ENCODE peak calls at places on chromosomes 4 and X, in five cellular contexts. J is omental fat pad, H is neural crest cell, I is left ventricle myocardium superior, B is fibroblast of gingiva. C is an unnamed sample.

GRCh38 chr4:100738388-100739165 is 220.8 kb upstream of the EMCN start:
- DNase-seq in J (no peak), H (no peak), I (no peak), B (peak), C (no peak)

GRCh38 chrX:71609095-71609750 is 9.1 kb downstream of the CXCR3 start:
- DNase-seq in J (no peak), H (no peak), I (no peak), B (no peak), C (no peak)

GRCh38 chr4:2794707-2795557 is 2.0 kb downstream of the SH3BP2 start:
- DNase-seq in J (no peak), H (no peak), I (peak), B (peak), C (no peak)

GRCh38 chr4:79049840-79050520 is 110.7 kb upstream of the PAQR3 start:
- DNase-seq in J (no peak), H (no peak), I (peak), B (peak), C (no peak)

GRCh38 chr4:89111833-89112563 is 665 bp downstream of the TIGD2 start:
- DNase-seq in J (no peak), H (no peak), I (no peak), B (peak), C (peak)

GRCh38 chr4:5839751-5840674 is 52.9 kb downstream of the CRMP1 start:
- DNase-seq in J (no peak), H (no peak), I (peak), B (no peak), C (no peak)

GRCh38 chr4:82864336-82865001 is 26.5 kb downstream of the SEC31A start:
- DNase-seq in J (no peak), H (no peak), I (no peak), B (no peak), C (no peak)

GRCh38 chr4:3500111-3500510 is 32.1 kb downstream of the LRPAP1 start:
- DNase-seq in J (no peak), H (no peak), I (no peak), B (no peak), C (no peak)

GRCh38 chrX:42399632-42400024 is 378.3 kb downstream of the PPP1R2C start:
- DNase-seq in J (no peak), H (no peak), I (no peak), B (no peak), C (no peak)

GRCh38 chr4:166198041-166198440 is 325.0 kb downstream of the TLL1 start:
- DNase-seq in J (no peak), H (no peak), I (no peak), B (no peak), C (no peak)

GRCh38 chrX:57178605-57179004 is 41.4 kb upstream of the SPIN2A start:
- DNase-seq in J (no peak), H (no peak), I (no peak), B (no peak), C (no peak)

GRCh38 chrX:3697701-3698279 is 15.7 kb downstream of the PRKX start:
- DNase-seq in J (no peak), H (peak), I (peak), B (peak), C (no peak)

GRCh38 chrX:15512401-15512965 is 11.9 kb downstream of the BMX start:
- DNase-seq in J (no peak), H (no peak), I (no peak), B (no peak), C (no peak)

GRCh38 chr4:113300384-113301011 is 251.0 kb downstream of the ANK2 start:
- DNase-seq in J (no peak), H (no peak), I (peak), B (peak), C (no peak)

GRCh38 chr4:170089743-170090666 is at the start of gene AADAT:
- DNase-seq in J (peak), H (peak), I (peak), B (peak), C (peak)

GRCh38 chr4:113548303-113548702 is 213.2 kb downstream of the CAMK2D start:
- DNase-seq in J (no peak), H (no peak), I (no peak), B (no peak), C (no peak)

GRCh38 chr4:145154573-145154972 is 25.8 kb downstream of the OTUD4 start:
- DNase-seq in J (no peak), H (no peak), I (no peak), B (no peak), C (no peak)

GRCh38 chrX:72545990-72546389 is 26.7 kb downstream of the HDAC8 start:
- DNase-seq in J (no peak), H (no peak), I (no peak), B (no peak), C (no peak)

GRCh38 chrX:94400488-94400887 is 726.5 kb downstream of the FAM133A start:
- DNase-seq in J (no peak), H (no peak), I (no peak), B (no peak), C (no peak)

GRCh38 chr4:10856271-10856670 is 171.7 kb upstream of the CLNK start:
- DNase-seq in J (no peak), H (no peak), I (no peak), B (no peak), C (no peak)

GRCh38 chrX:102684772-102685520 is 27.3 kb upstream of the GPRASP2 start:
- DNase-seq in J (no peak), H (no peak), I (no peak), B (no peak), C (no peak)

GRCh38 chr4:108651068-108651794 is 832 bp downstream of the OSTC start:
- DNase-seq in J (no peak), H (peak), I (no peak), B (peak), C (no peak)

GRCh38 chr4:1870328-1870577 is 940 bp upstream of the NSD2 start:
- DNase-seq in J (peak), H (peak), I (peak), B (peak), C (no peak)

GRCh38 chr4:171101845-171102244 is 711.4 kb upstream of the GALNTL6 start:
- DNase-seq in J (no peak), H (no peak), I (no peak), B (no peak), C (no peak)

GRCh38 chrX:95063554-95063953 is 1389.5 kb downstream of the FAM133A start:
- DNase-seq in J (no peak), H (no peak), I (no peak), B (peak), C (no peak)